ENCODE peak calls at places on chromosomes 12 and 14, in ten cellular contexts. Y is AG04450; K is GM13976; S is EL; J is tibial nerve; U is HFF-Myc; E is stimulated activated CD4-positive, alpha-beta T cell treated with anti-CD3 and anti-CD28 coated beads, Interleukin-2, amount 100 ng/mL, for 48 hours; P is IMR-90; L is CD4-positive, alpha-beta memory T cell; F is HT-29. O is an unnamed sample.

GRCh38 chr12:69932154-69932553 is 107.1 kb downstream of the MYRFL start:
- DNase-seq in Y (no peak), K (no peak), S (no peak), J (no peak), U (no peak), E (no peak), P (no peak), L (no peak), F (no peak), O (no peak)

GRCh38 chr12:1914116-1914911 is 4.1 kb downstream of the CACNA2D4 start:
- DNase-seq in Y (no peak), K (peak; percentile 23), S (no peak), J (peak; percentile 3), U (no peak), E (no peak), P (no peak), L (no peak), F (no peak), O (no peak)

GRCh38 chr12:128661216-128661550 is 162.6 kb downstream of the SLC15A4 start:
- DNase-seq in Y (no peak), K (no peak), S (no peak), J (no peak), U (no peak), E (no peak), P (no peak), L (no peak), F (peak; percentile 14), O (peak; percentile 80)

GRCh38 chr12:98220636-98221035 is 294.8 kb upstream of the TMPO start:
- DNase-seq in Y (no peak), K (no peak), S (no peak), J (no peak), U (no peak), E (no peak), P (no peak), L (no peak), F (no peak), O (no peak)

GRCh38 chr12:31897791-31898503 is 61.3 kb upstream of the RESF1 start:
- DNase-seq in Y (no peak), K (no peak), S (peak; percentile 9), J (peak; percentile 8), U (peak; percentile 42), E (no peak), P (no peak), L (no peak), F (peak; percentile 72), O (peak; percentile 100)

GRCh38 chr12:3820122-3820521 is 53.1 kb downstream of the PARP11 start:
- DNase-seq in Y (no peak), K (no peak), S (peak; percentile 50), J (no peak), U (no peak), E (no peak), P (peak; percentile 65), L (no peak), F (no peak), O (no peak)

GRCh38 chr14:55889124-55889523 is 229.1 kb upstream of the PELI2 start:
- DNase-seq in Y (no peak), K (no peak), S (no peak), J (no peak), U (no peak), E (no peak), P (no peak), L (no peak), F (peak; percentile 76), O (peak; percentile 98)

GRCh38 chr12:48185181-48185919 is 1.9 kb downstream of the CCDC184 start:
- DNase-seq in Y (no peak), K (peak; percentile 32), S (peak; percentile 42), J (no peak), U (no peak), E (no peak), P (no peak), L (no peak), F (no peak), O (peak; percentile 13)

GRCh38 chr12:5742264-5742663 is 202.8 kb downstream of the ANO2 start:
- DNase-seq in Y (no peak), K (no peak), S (no peak), J (no peak), U (no peak), E (no peak), P (no peak), L (no peak), F (no peak), O (no peak)

GRCh38 chr12:68163546-68164210 is 4.1 kb upstream of the IFNG start:
- DNase-seq in Y (no peak), K (no peak), S (no peak), J (no peak), U (no peak), E (no peak), P (no peak), L (no peak), F (no peak), O (no peak)

GRCh38 chr14:93207468-93208308 is 632 bp downstream of the UBR7 start:
- DNase-seq in Y (no peak), K (peak; percentile 69), S (peak; percentile 76), J (peak; percentile 37), U (no peak), E (no peak), P (peak; percentile 64), L (peak; percentile 19), F (peak; percentile 55), O (peak; percentile 78)

GRCh38 chr12:122079038-122079531 is 529 bp downstream of the MLXIP start:
- DNase-seq in Y (no peak), K (no peak), S (peak; percentile 30), J (no peak), U (no peak), E (peak; percentile 27), P (no peak), L (no peak), F (peak; percentile 51), O (peak; percentile 74)

GRCh38 chr14:99792551-99793212 is 531 bp upstream of the EML1 start:
- DNase-seq in Y (no peak), K (no peak), S (peak; percentile 27), J (no peak), U (no peak), E (no peak), P (peak; percentile 20), L (no peak), F (no peak), O (no peak)

GRCh38 chr12:57621497-57622292 is 10.5 kb downstream of the ARHGEF25 start:
- DNase-seq in Y (no peak), K (peak; percentile 87), S (peak; percentile 43), J (peak; percentile 49), U (no peak), E (peak; percentile 68), P (peak; percentile 11), L (peak; percentile 39), F (peak; percentile 23), O (peak; percentile 77)

GRCh38 chr14:74400328-74400727 is 25.7 kb downstream of the SYNDIG1L start:
- DNase-seq in Y (no peak), K (no peak), S (peak; percentile 25), J (no peak), U (no peak), E (no peak), P (no peak), L (no peak), F (peak; percentile 3), O (no peak)

GRCh38 chr12:27709932-27710591 is 570 bp upstream of the MRPS35 start:
- DNase-seq in Y (no peak), K (peak; percentile 16), S (peak; percentile 49), J (peak; percentile 9), U (peak; percentile 31), E (no peak), P (peak; percentile 61), L (no peak), F (peak; percentile 81), O (peak; percentile 46)

GRCh38 chr14:55339770-55340169 is 68.5 kb downstream of the FBXO34 start:
- DNase-seq in Y (no peak), K (peak; percentile 51), S (no peak), J (no peak), U (no peak), E (no peak), P (peak; percentile 25), L (peak; percentile 14), F (no peak), O (peak; percentile 90)

GRCh38 chr12:130200445-130200844 is 38.2 kb downstream of the FZD10 start:
- DNase-seq in Y (no peak), K (no peak), S (no peak), J (no peak), U (no peak), E (no peak), P (no peak), L (no peak), F (no peak), O (no peak)

GRCh38 chr12:6373022-6373787 is 2.2 kb downstream of the SCNN1A start:
- DNase-seq in Y (no peak), K (no peak), S (no peak), J (no peak), U (no peak), E (no peak), P (no peak), L (no peak), F (peak; percentile 39), O (peak; percentile 97)

GRCh38 chr14:103149351-103149750 is 26.1 kb downstream of the TNFAIP2 start:
- DNase-seq in Y (no peak), K (no peak), S (no peak), J (no peak), U (no peak), E (no peak), P (no peak), L (no peak), F (no peak), O (no peak)

GRCh38 chr12:21940972-21941521 is at the start of gene ABCC9:
- DNase-seq in Y (no peak), K (no peak), S (peak; percentile 53), J (peak; percentile 40), U (no peak), E (no peak), P (peak; percentile 33), L (peak; percentile 6), F (no peak), O (no peak)

GRCh38 chr14:58239259-58240210 is 5.1 kb upstream of the PSMA3 start:
- DNase-seq in Y (no peak), K (peak; percentile 32), S (peak; percentile 66), J (peak; percentile 89), U (no peak), E (peak; percentile 86), P (peak; percentile 64), L (peak; percentile 86), F (peak; percentile 78), O (peak; percentile 77)

GRCh38 chr12:106299193-106299794 is 3.2 kb upstream of the TCP11L2 start:
- DNase-seq in Y (no peak), K (no peak), S (no peak), J (no peak), U (no peak), E (no peak), P (peak; percentile 30), L (no peak), F (no peak), O (peak; percentile 54)

GRCh38 chr12:77442633-77443032 is 377.3 kb upstream of the E2F7 start:
- DNase-seq in Y (no peak), K (no peak), S (no peak), J (no peak), U (no peak), E (no peak), P (no peak), L (no peak), F (no peak), O (no peak)

GRCh38 chr14:105159344-105159743 is 9.2 kb downstream of the JAG2 start:
- DNase-seq in Y (no peak), K (no peak), S (no peak), J (no peak), U (no peak), E (no peak), P (no peak), L (no peak), F (no peak), O (peak; percentile 17)

GRCh38 chr14:98912655-98913054 is 359.3 kb downstream of the BCL11B start:
- DNase-seq in Y (no peak), K (no peak), S (no peak), J (no peak), U (no peak), E (no peak), P (no peak), L (peak; percentile 54), F (no peak), O (no peak)

GRCh38 chr12:71440393-71441349 is 1.1 kb downstream of the LGR5 start:
- DNase-seq in Y (no peak), K (peak; percentile 20), S (peak; percentile 16), J (no peak), U (no peak), E (no peak), P (no peak), L (no peak), F (peak; percentile 65), O (peak; percentile 71)

GRCh38 chr12:26119391-26119981 is 5.4 kb downstream of the BHLHE41 start:
- DNase-seq in Y (no peak), K (no peak), S (peak; percentile 58), J (peak; percentile 54), U (no peak), E (no peak), P (peak; percentile 78), L (no peak), F (peak; percentile 85), O (peak; percentile 19)